ENCODE peak calls at places on chromosome 12, in seven cellular contexts. One of them, this sample, is unnamed.

GRCh38 chr12:50626026-50626425 is 121.2 kb downstream of the DIP2B start:
- DNase-seq in non-pigmented ciliary epithelial cell: no peak
- DNase-seq in progenitor cell of endocrine pancreas: no peak
- DNase-seq in stimulated activated CD4-positive, alpha-beta T cell treated with anti-CD3 and anti-CD28 coated beads, Interleukin-4, amount 100 ng/mL, for 4 hours: no peak
- DNase-seq in PC-3: no peak
- DNase-seq in NCI-H1105 treated with DMSO at 0.1 percent for 48 hours: no peak
- DNase-seq in skeletal muscle cell: no peak
- DNase-seq in this sample: no peak

GRCh38 chr12:40534828-40535227 is 157.4 kb upstream of the CNTN1 start:
- DNase-seq in non-pigmented ciliary epithelial cell: no peak
- DNase-seq in progenitor cell of endocrine pancreas: no peak
- DNase-seq in stimulated activated CD4-positive, alpha-beta T cell treated with anti-CD3 and anti-CD28 coated beads, Interleukin-4, amount 100 ng/mL, for 4 hours: no peak
- DNase-seq in PC-3: no peak
- DNase-seq in NCI-H1105 treated with DMSO at 0.1 percent for 48 hours: no peak
- DNase-seq in skeletal muscle cell: no peak
- DNase-seq in this sample: no peak

GRCh38 chr12:104823985-104824441 is 134.1 kb downstream of the SLC41A2 start:
- DNase-seq in non-pigmented ciliary epithelial cell: no peak
- DNase-seq in progenitor cell of endocrine pancreas: no peak
- DNase-seq in stimulated activated CD4-positive, alpha-beta T cell treated with anti-CD3 and anti-CD28 coated beads, Interleukin-4, amount 100 ng/mL, for 4 hours: no peak
- DNase-seq in PC-3: peak; percentile 19
- DNase-seq in NCI-H1105 treated with DMSO at 0.1 percent for 48 hours: no peak
- DNase-seq in skeletal muscle cell: no peak
- DNase-seq in this sample: no peak

GRCh38 chr12:49131051-49131972 is at the start of gene TUBA1B:
- DNase-seq in non-pigmented ciliary epithelial cell: no peak
- DNase-seq in progenitor cell of endocrine pancreas: peak; percentile 81
- DNase-seq in stimulated activated CD4-positive, alpha-beta T cell treated with anti-CD3 and anti-CD28 coated beads, Interleukin-4, amount 100 ng/mL, for 4 hours: peak; percentile 92
- DNase-seq in PC-3: peak; percentile 91
- DNase-seq in NCI-H1105 treated with DMSO at 0.1 percent for 48 hours: peak; percentile 79
- DNase-seq in skeletal muscle cell: peak; percentile 67
- DNase-seq in this sample: peak; percentile 97

GRCh38 chr12:50112456-50113218 is 601 bp downstream of the COX14 start:
- DNase-seq in non-pigmented ciliary epithelial cell: no peak
- DNase-seq in progenitor cell of endocrine pancreas: no peak
- DNase-seq in stimulated activated CD4-positive, alpha-beta T cell treated with anti-CD3 and anti-CD28 coated beads, Interleukin-4, amount 100 ng/mL, for 4 hours: no peak
- DNase-seq in PC-3: peak; percentile 32
- DNase-seq in NCI-H1105 treated with DMSO at 0.1 percent for 48 hours: peak; percentile 43
- DNase-seq in skeletal muscle cell: no peak
- DNase-seq in this sample: peak; percentile 48

GRCh38 chr12:1226951-1227350 is 235.9 kb downstream of the ERC1 start:
- DNase-seq in non-pigmented ciliary epithelial cell: no peak
- DNase-seq in progenitor cell of endocrine pancreas: no peak
- DNase-seq in stimulated activated CD4-positive, alpha-beta T cell treated with anti-CD3 and anti-CD28 coated beads, Interleukin-4, amount 100 ng/mL, for 4 hours: no peak
- DNase-seq in PC-3: no peak
- DNase-seq in NCI-H1105 treated with DMSO at 0.1 percent for 48 hours: no peak
- DNase-seq in skeletal muscle cell: no peak
- DNase-seq in this sample: no peak

GRCh38 chr12:108839011-108839889 is 18.1 kb downstream of the SSH1 start:
- DNase-seq in non-pigmented ciliary epithelial cell: no peak
- DNase-seq in progenitor cell of endocrine pancreas: no peak
- DNase-seq in stimulated activated CD4-positive, alpha-beta T cell treated with anti-CD3 and anti-CD28 coated beads, Interleukin-4, amount 100 ng/mL, for 4 hours: no peak
- DNase-seq in PC-3: no peak
- DNase-seq in NCI-H1105 treated with DMSO at 0.1 percent for 48 hours: no peak
- DNase-seq in skeletal muscle cell: no peak
- DNase-seq in this sample: no peak

GRCh38 chr12:92324849-92325500 is 179.3 kb upstream of the BTG1 start:
- DNase-seq in non-pigmented ciliary epithelial cell: no peak
- DNase-seq in progenitor cell of endocrine pancreas: no peak
- DNase-seq in stimulated activated CD4-positive, alpha-beta T cell treated with anti-CD3 and anti-CD28 coated beads, Interleukin-4, amount 100 ng/mL, for 4 hours: no peak
- DNase-seq in PC-3: no peak
- DNase-seq in NCI-H1105 treated with DMSO at 0.1 percent for 48 hours: no peak
- DNase-seq in skeletal muscle cell: no peak
- DNase-seq in this sample: no peak

GRCh38 chr12:26185532-26186320 is 9.6 kb upstream of the SSPN start:
- DNase-seq in non-pigmented ciliary epithelial cell: no peak
- DNase-seq in progenitor cell of endocrine pancreas: no peak
- DNase-seq in stimulated activated CD4-positive, alpha-beta T cell treated with anti-CD3 and anti-CD28 coated beads, Interleukin-4, amount 100 ng/mL, for 4 hours: no peak
- DNase-seq in PC-3: no peak
- DNase-seq in NCI-H1105 treated with DMSO at 0.1 percent for 48 hours: no peak
- DNase-seq in skeletal muscle cell: no peak
- DNase-seq in this sample: no peak

GRCh38 chr12:120495189-120495722 is 657 bp upstream of the DYNLL1 start:
- DNase-seq in non-pigmented ciliary epithelial cell: no peak
- DNase-seq in progenitor cell of endocrine pancreas: no peak
- DNase-seq in stimulated activated CD4-positive, alpha-beta T cell treated with anti-CD3 and anti-CD28 coated beads, Interleukin-4, amount 100 ng/mL, for 4 hours: peak; percentile 1
- DNase-seq in PC-3: no peak
- DNase-seq in NCI-H1105 treated with DMSO at 0.1 percent for 48 hours: no peak
- DNase-seq in skeletal muscle cell: no peak
- DNase-seq in this sample: no peak

GRCh38 chr12:11881835-11882234 is 188.9 kb upstream of the BCL2L14 start:
- DNase-seq in non-pigmented ciliary epithelial cell: no peak
- DNase-seq in progenitor cell of endocrine pancreas: no peak
- DNase-seq in stimulated activated CD4-positive, alpha-beta T cell treated with anti-CD3 and anti-CD28 coated beads, Interleukin-4, amount 100 ng/mL, for 4 hours: no peak
- DNase-seq in PC-3: no peak
- DNase-seq in NCI-H1105 treated with DMSO at 0.1 percent for 48 hours: no peak
- DNase-seq in skeletal muscle cell: no peak
- DNase-seq in this sample: no peak

GRCh38 chr12:98743362-98743953 is 98.4 kb downstream of the APAF1 start:
- DNase-seq in non-pigmented ciliary epithelial cell: no peak
- DNase-seq in progenitor cell of endocrine pancreas: no peak
- DNase-seq in stimulated activated CD4-positive, alpha-beta T cell treated with anti-CD3 and anti-CD28 coated beads, Interleukin-4, amount 100 ng/mL, for 4 hours: no peak
- DNase-seq in PC-3: peak; percentile 35
- DNase-seq in NCI-H1105 treated with DMSO at 0.1 percent for 48 hours: no peak
- DNase-seq in skeletal muscle cell: no peak
- DNase-seq in this sample: peak; percentile 47

GRCh38 chr12:107571492-107571891 is 114.1 kb upstream of the PWP1 start:
- DNase-seq in non-pigmented ciliary epithelial cell: no peak
- DNase-seq in progenitor cell of endocrine pancreas: no peak
- DNase-seq in stimulated activated CD4-positive, alpha-beta T cell treated with anti-CD3 and anti-CD28 coated beads, Interleukin-4, amount 100 ng/mL, for 4 hours: no peak
- DNase-seq in PC-3: no peak
- DNase-seq in NCI-H1105 treated with DMSO at 0.1 percent for 48 hours: no peak
- DNase-seq in skeletal muscle cell: no peak
- DNase-seq in this sample: no peak

GRCh38 chr12:55972045-55972843 is 1.6 kb upstream of the RAB5B start:
- DNase-seq in non-pigmented ciliary epithelial cell: no peak
- DNase-seq in progenitor cell of endocrine pancreas: no peak
- DNase-seq in stimulated activated CD4-positive, alpha-beta T cell treated with anti-CD3 and anti-CD28 coated beads, Interleukin-4, amount 100 ng/mL, for 4 hours: no peak
- DNase-seq in PC-3: peak; percentile 74
- DNase-seq in NCI-H1105 treated with DMSO at 0.1 percent for 48 hours: no peak
- DNase-seq in skeletal muscle cell: peak; percentile 26
- DNase-seq in this sample: no peak

GRCh38 chr12:6363330-6364036 is 11.9 kb downstream of the SCNN1A start:
- DNase-seq in non-pigmented ciliary epithelial cell: no peak
- DNase-seq in progenitor cell of endocrine pancreas: peak; percentile 73
- DNase-seq in stimulated activated CD4-positive, alpha-beta T cell treated with anti-CD3 and anti-CD28 coated beads, Interleukin-4, amount 100 ng/mL, for 4 hours: peak; percentile 74
- DNase-seq in PC-3: peak; percentile 84
- DNase-seq in NCI-H1105 treated with DMSO at 0.1 percent for 48 hours: no peak
- DNase-seq in skeletal muscle cell: no peak
- DNase-seq in this sample: peak; percentile 87

GRCh38 chr12:87363497-87364084 is 665.6 kb downstream of the C12orf50 start:
- DNase-seq in non-pigmented ciliary epithelial cell: no peak
- DNase-seq in progenitor cell of endocrine pancreas: no peak
- DNase-seq in stimulated activated CD4-positive, alpha-beta T cell treated with anti-CD3 and anti-CD28 coated beads, Interleukin-4, amount 100 ng/mL, for 4 hours: no peak
- DNase-seq in PC-3: peak; percentile 16
- DNase-seq in NCI-H1105 treated with DMSO at 0.1 percent for 48 hours: no peak
- DNase-seq in skeletal muscle cell: no peak
- DNase-seq in this sample: no peak

GRCh38 chr12:2154050-2154449 is 101.3 kb downstream of the CACNA1C start:
- DNase-seq in non-pigmented ciliary epithelial cell: no peak
- DNase-seq in progenitor cell of endocrine pancreas: no peak
- DNase-seq in stimulated activated CD4-positive, alpha-beta T cell treated with anti-CD3 and anti-CD28 coated beads, Interleukin-4, amount 100 ng/mL, for 4 hours: no peak
- DNase-seq in PC-3: no peak
- DNase-seq in NCI-H1105 treated with DMSO at 0.1 percent for 48 hours: no peak
- DNase-seq in skeletal muscle cell: peak; percentile 31
- DNase-seq in this sample: no peak

GRCh38 chr12:53320352-53321195 is 836 bp downstream of the AAAS start:
- DNase-seq in non-pigmented ciliary epithelial cell: no peak
- DNase-seq in progenitor cell of endocrine pancreas: no peak
- DNase-seq in stimulated activated CD4-positive, alpha-beta T cell treated with anti-CD3 and anti-CD28 coated beads, Interleukin-4, amount 100 ng/mL, for 4 hours: no peak
- DNase-seq in PC-3: no peak
- DNase-seq in NCI-H1105 treated with DMSO at 0.1 percent for 48 hours: no peak
- DNase-seq in skeletal muscle cell: no peak
- DNase-seq in this sample: no peak

GRCh38 chr12:116800918-116801317 is 62.8 kb downstream of the RNFT2 start:
- DNase-seq in non-pigmented ciliary epithelial cell: no peak
- DNase-seq in progenitor cell of endocrine pancreas: no peak
- DNase-seq in stimulated activated CD4-positive, alpha-beta T cell treated with anti-CD3 and anti-CD28 coated beads, Interleukin-4, amount 100 ng/mL, for 4 hours: no peak
- DNase-seq in PC-3: no peak
- DNase-seq in NCI-H1105 treated with DMSO at 0.1 percent for 48 hours: no peak
- DNase-seq in skeletal muscle cell: no peak
- DNase-seq in this sample: no peak

GRCh38 chr12:11724888-11725310 is 75.4 kb downstream of the ETV6 start:
- DNase-seq in non-pigmented ciliary epithelial cell: no peak
- DNase-seq in progenitor cell of endocrine pancreas: no peak
- DNase-seq in stimulated activated CD4-positive, alpha-beta T cell treated with anti-CD3 and anti-CD28 coated beads, Interleukin-4, amount 100 ng/mL, for 4 hours: no peak
- DNase-seq in PC-3: no peak
- DNase-seq in NCI-H1105 treated with DMSO at 0.1 percent for 48 hours: no peak
- DNase-seq in skeletal muscle cell: no peak
- DNase-seq in this sample: no peak

GRCh38 chr12:107352347-107353081 is 259.2 kb upstream of the CRY1 start:
- DNase-seq in non-pigmented ciliary epithelial cell: no peak
- DNase-seq in progenitor cell of endocrine pancreas: no peak
- DNase-seq in stimulated activated CD4-positive, alpha-beta T cell treated with anti-CD3 and anti-CD28 coated beads, Interleukin-4, amount 100 ng/mL, for 4 hours: no peak
- DNase-seq in PC-3: no peak
- DNase-seq in NCI-H1105 treated with DMSO at 0.1 percent for 48 hours: no peak
- DNase-seq in skeletal muscle cell: no peak
- DNase-seq in this sample: no peak

GRCh38 chr12:132866251-132866828 is 21.1 kb downstream of the CHFR start:
- DNase-seq in non-pigmented ciliary epithelial cell: peak; percentile 32
- DNase-seq in progenitor cell of endocrine pancreas: no peak
- DNase-seq in stimulated activated CD4-positive, alpha-beta T cell treated with anti-CD3 and anti-CD28 coated beads, Interleukin-4, amount 100 ng/mL, for 4 hours: no peak
- DNase-seq in PC-3: peak; percentile 35
- DNase-seq in NCI-H1105 treated with DMSO at 0.1 percent for 48 hours: no peak
- DNase-seq in skeletal muscle cell: peak; percentile 58
- DNase-seq in this sample: no peak